ENCODE peak calls at places on chromosome 15, in six cellular contexts. One of them, this sample, is unnamed.

GRCh38 chr15:86336051-86336788 is 256.5 kb downstream of the AGBL1 start:
- DNase-seq in Right ventricle myocardium inferior: no peak
- DNase-seq in stimulated activated CD4-positive, alpha-beta T cell treated with anti-CD3 and anti-CD28 coated beads, TNF-alpha, amount 100 ng/mL, for 48 hours: peak
- DNase-seq in fibroblast of lung: peak
- DNase-seq in NCI-H2029: no peak
- DNase-seq in stimulated activated effector memory CD8-positive, alpha-beta T cell treated with anti-CD3 and anti-CD28 coated beads, Interleukin-12 subunit alpha, Interleukin-12 subunit beta, amount 100 ng/mL, for 72 hours: no peak
- DNase-seq in this sample: peak

GRCh38 chr15:63420333-63420741 is 38.7 kb upstream of the CA12 start:
- DNase-seq in NCI-H2029: no peak
- DNase-seq in stimulated activated effector memory CD8-positive, alpha-beta T cell treated with anti-CD3 and anti-CD28 coated beads, Interleukin-12 subunit alpha, Interleukin-12 subunit beta, amount 100 ng/mL, for 72 hours: no peak
- DNase-seq in stimulated activated CD4-positive, alpha-beta T cell treated with anti-CD3 and anti-CD28 coated beads, TNF-alpha, amount 100 ng/mL, for 48 hours: no peak
- DNase-seq in Right ventricle myocardium inferior: no peak
- DNase-seq in fibroblast of lung: no peak
- DNase-seq in this sample: no peak

GRCh38 chr15:68272797-68273271 is 4.7 kb upstream of the FEM1B start:
- DNase-seq in Right ventricle myocardium inferior: no peak
- DNase-seq in stimulated activated CD4-positive, alpha-beta T cell treated with anti-CD3 and anti-CD28 coated beads, TNF-alpha, amount 100 ng/mL, for 48 hours: no peak
- DNase-seq in stimulated activated effector memory CD8-positive, alpha-beta T cell treated with anti-CD3 and anti-CD28 coated beads, Interleukin-12 subunit alpha, Interleukin-12 subunit beta, amount 100 ng/mL, for 72 hours: no peak
- DNase-seq in NCI-H2029: no peak
- DNase-seq in fibroblast of lung: peak
- DNase-seq in this sample: no peak

GRCh38 chr15:87263844-87264243 is 992.7 kb downstream of the NTRK3 start:
- DNase-seq in stimulated activated CD4-positive, alpha-beta T cell treated with anti-CD3 and anti-CD28 coated beads, TNF-alpha, amount 100 ng/mL, for 48 hours: no peak
- DNase-seq in NCI-H2029: no peak
- DNase-seq in fibroblast of lung: peak
- DNase-seq in stimulated activated effector memory CD8-positive, alpha-beta T cell treated with anti-CD3 and anti-CD28 coated beads, Interleukin-12 subunit alpha, Interleukin-12 subunit beta, amount 100 ng/mL, for 72 hours: no peak
- DNase-seq in Right ventricle myocardium inferior: no peak
- DNase-seq in this sample: no peak

GRCh38 chr15:96358006-96358794 is 27.7 kb downstream of the NR2F2 start:
- DNase-seq in stimulated activated effector memory CD8-positive, alpha-beta T cell treated with anti-CD3 and anti-CD28 coated beads, Interleukin-12 subunit alpha, Interleukin-12 subunit beta, amount 100 ng/mL, for 72 hours: no peak
- DNase-seq in fibroblast of lung: no peak
- DNase-seq in stimulated activated CD4-positive, alpha-beta T cell treated with anti-CD3 and anti-CD28 coated beads, TNF-alpha, amount 100 ng/mL, for 48 hours: no peak
- DNase-seq in Right ventricle myocardium inferior: no peak
- DNase-seq in NCI-H2029: no peak
- DNase-seq in this sample: no peak

GRCh38 chr15:75646112-75646943 is 1.4 kb upstream of the SNX33 start:
- DNase-seq in stimulated activated CD4-positive, alpha-beta T cell treated with anti-CD3 and anti-CD28 coated beads, TNF-alpha, amount 100 ng/mL, for 48 hours: no peak
- DNase-seq in stimulated activated effector memory CD8-positive, alpha-beta T cell treated with anti-CD3 and anti-CD28 coated beads, Interleukin-12 subunit alpha, Interleukin-12 subunit beta, amount 100 ng/mL, for 72 hours: no peak
- DNase-seq in Right ventricle myocardium inferior: no peak
- DNase-seq in NCI-H2029: no peak
- DNase-seq in fibroblast of lung: no peak
- DNase-seq in this sample: no peak

GRCh38 chr15:64356443-64357040 is 569 bp upstream of the CSNK1G1 start:
- DNase-seq in stimulated activated effector memory CD8-positive, alpha-beta T cell treated with anti-CD3 and anti-CD28 coated beads, Interleukin-12 subunit alpha, Interleukin-12 subunit beta, amount 100 ng/mL, for 72 hours: no peak
- DNase-seq in Right ventricle myocardium inferior: no peak
- DNase-seq in NCI-H2029: peak
- DNase-seq in stimulated activated CD4-positive, alpha-beta T cell treated with anti-CD3 and anti-CD28 coated beads, TNF-alpha, amount 100 ng/mL, for 48 hours: no peak
- DNase-seq in fibroblast of lung: no peak
- DNase-seq in this sample: no peak

GRCh38 chr15:55270301-55270700 is 19.3 kb downstream of the RAB27A start:
- DNase-seq in fibroblast of lung: no peak
- DNase-seq in stimulated activated effector memory CD8-positive, alpha-beta T cell treated with anti-CD3 and anti-CD28 coated beads, Interleukin-12 subunit alpha, Interleukin-12 subunit beta, amount 100 ng/mL, for 72 hours: no peak
- DNase-seq in stimulated activated CD4-positive, alpha-beta T cell treated with anti-CD3 and anti-CD28 coated beads, TNF-alpha, amount 100 ng/mL, for 48 hours: no peak
- DNase-seq in Right ventricle myocardium inferior: no peak
- DNase-seq in NCI-H2029: no peak
- DNase-seq in this sample: no peak

GRCh38 chr15:72169921-72170611 is 27.5 kb downstream of the GRAMD2A start:
- DNase-seq in NCI-H2029: peak
- DNase-seq in fibroblast of lung: no peak
- DNase-seq in stimulated activated effector memory CD8-positive, alpha-beta T cell treated with anti-CD3 and anti-CD28 coated beads, Interleukin-12 subunit alpha, Interleukin-12 subunit beta, amount 100 ng/mL, for 72 hours: no peak
- DNase-seq in stimulated activated CD4-positive, alpha-beta T cell treated with anti-CD3 and anti-CD28 coated beads, TNF-alpha, amount 100 ng/mL, for 48 hours: no peak
- DNase-seq in Right ventricle myocardium inferior: no peak
- DNase-seq in this sample: no peak

GRCh38 chr15:91098451-91098850 is 1.6 kb upstream of the SV2B start:
- DNase-seq in NCI-H2029: no peak
- DNase-seq in stimulated activated effector memory CD8-positive, alpha-beta T cell treated with anti-CD3 and anti-CD28 coated beads, Interleukin-12 subunit alpha, Interleukin-12 subunit beta, amount 100 ng/mL, for 72 hours: no peak
- DNase-seq in Right ventricle myocardium inferior: no peak
- DNase-seq in stimulated activated CD4-positive, alpha-beta T cell treated with anti-CD3 and anti-CD28 coated beads, TNF-alpha, amount 100 ng/mL, for 48 hours: no peak
- DNase-seq in fibroblast of lung: no peak
- DNase-seq in this sample: no peak

GRCh38 chr15:62107561-62108110 is 40.9 kb downstream of the C2CD4A start:
- DNase-seq in stimulated activated effector memory CD8-positive, alpha-beta T cell treated with anti-CD3 and anti-CD28 coated beads, Interleukin-12 subunit alpha, Interleukin-12 subunit beta, amount 100 ng/mL, for 72 hours: peak
- DNase-seq in Right ventricle myocardium inferior: no peak
- DNase-seq in fibroblast of lung: peak
- DNase-seq in NCI-H2029: no peak
- DNase-seq in stimulated activated CD4-positive, alpha-beta T cell treated with anti-CD3 and anti-CD28 coated beads, TNF-alpha, amount 100 ng/mL, for 48 hours: no peak
- DNase-seq in this sample: no peak